ENCODE peak calls at places on chromosome 22, in four cellular contexts. Y is T-cell; Z is naive thymus-derived CD8-positive, alpha-beta T cell; T is EL. L is an unnamed sample.

GRCh38 chr22:46390652-46391301 is 55.3 kb downstream of the TRMU start:
- DNase-seq in Y (no peak), Z (no peak), T (peak), L (no peak)

GRCh38 chr22:41782316-41782715 is 18.2 kb upstream of the CCDC134 start:
- DNase-seq in Y (no peak), Z (peak), T (no peak), L (no peak)

GRCh38 chr22:36227806-36228205 is 11.5 kb downstream of the APOL2 start:
- DNase-seq in Y (no peak), Z (no peak), T (no peak), L (no peak)

GRCh38 chr22:19483481-19484244 is 3.9 kb downstream of the CDC45 start:
- DNase-seq in Y (no peak), Z (no peak), T (peak), L (no peak)

GRCh38 chr22:35312198-35313059 is 12.7 kb downstream of the TOM1 start:
- DNase-seq in Y (peak), Z (no peak), T (peak), L (no peak)

GRCh38 chr22:47842119-47842518 is 1079.7 kb downstream of the TBC1D22A start:
- DNase-seq in Y (no peak), Z (no peak), T (no peak), L (no peak)

GRCh38 chr22:38177926-38178604 is 3.6 kb downstream of the PLA2G6 start:
- DNase-seq in Y (no peak), Z (no peak), T (peak), L (no peak)

GRCh38 chr22:19812910-19813309 is 41.8 kb downstream of the GNB1L start:
- DNase-seq in Y (no peak), Z (no peak), T (no peak), L (no peak)

GRCh38 chr22:41296826-41297667 is 4.3 kb upstream of the ZC3H7B start:
- DNase-seq in Y (no peak), Z (no peak), T (no peak), L (no peak)

GRCh38 chr22:38415561-38416321 is 39.3 kb downstream of the KCNJ4 start:
- DNase-seq in Y (no peak), Z (no peak), T (no peak), L (no peak)

GRCh38 chr22:31952094-31952401 is 7.7 kb downstream of the YWHAH start:
- DNase-seq in Y (no peak), Z (no peak), T (peak), L (no peak)